ENCODE peak calls at places on chromosome 16, in four cellular contexts. L is GM12878, T is K562, I is GM12891. O is an unnamed sample.

GRCh38 chr16:49527621-49528020 is 154.0 kb downstream of the C16orf78 start:
- DNase-seq in L (no peak), I (no peak), T (no peak), O (no peak)

GRCh38 chr16:28936784-28937155 is 5.0 kb downstream of the CD19 start:
- DNase-seq in L (no peak), T (no peak), I (no peak), O (no peak)

GRCh38 chr16:106623-107324 is 28.7 kb downstream of the MPG start:
- DNase-seq in T (peak), L (no peak), I (no peak), O (peak)

GRCh38 chr16:8795096-8795495 is 2.3 kb downstream of the TMEM186 start:
- DNase-seq in L (no peak), I (no peak), T (no peak), O (peak)

GRCh38 chr16:53495325-53495724 is 7.7 kb downstream of the AKTIP start:
- DNase-seq in I (no peak), T (no peak), L (no peak), O (no peak)

GRCh38 chr16:89696598-89697128 is 4.8 kb downstream of the SPATA2L start:
- DNase-seq in T (no peak), I (no peak), L (no peak), O (no peak)

GRCh38 chr16:58012481-58012880 is 11.3 kb downstream of the USB1 start:
- DNase-seq in T (no peak), I (no peak), L (no peak), O (no peak)

GRCh38 chr16:70151391-70151790 is 22.2 kb upstream of the CLEC18C start:
- DNase-seq in L (no peak), T (peak), I (no peak), O (no peak)

GRCh38 chr16:30628628-30629342 is 18.6 kb upstream of the ZNF689 start:
- DNase-seq in L (no peak), I (peak), T (peak), O (peak)

GRCh38 chr16:58515871-58516767 is 802 bp downstream of the SETD6 start:
- DNase-seq in I (peak), T (peak), L (no peak), O (peak)

GRCh38 chr16:761580-761979 is 1.0 kb downstream of the MSLN start:
- DNase-seq in I (no peak), L (no peak), T (no peak), O (no peak)

GRCh38 chr16:30715777-30716445 is 16.9 kb downstream of the SRCAP start:
- DNase-seq in I (no peak), T (no peak), L (no peak), O (peak)

GRCh38 chr16:72221216-72221995 is 49.5 kb upstream of the PMFBP1 start:
- DNase-seq in L (no peak), T (no peak), I (no peak), O (no peak)

GRCh38 chr16:57873218-57873617 is 70.9 kb upstream of the KIFC3 start:
- DNase-seq in I (no peak), L (no peak), T (no peak), O (no peak)

GRCh38 chr16:19375561-19376158 is 42.0 kb upstream of the TMC5 start:
- DNase-seq in L (peak), T (peak), I (peak), O (no peak)

GRCh38 chr16:56234737-56235136 is 43.4 kb downstream of the GNAO1 start:
- DNase-seq in T (no peak), I (no peak), L (no peak), O (no peak)

GRCh38 chr16:75695708-75696107 is 5.6 kb downstream of the DUXB start:
- DNase-seq in T (peak), I (no peak), L (no peak), O (no peak)

GRCh38 chr16:83732536-83732935 is 75.2 kb upstream of the HSBP1 start:
- DNase-seq in L (no peak), T (no peak), I (no peak), O (no peak)

GRCh38 chr16:89893642-89894548 is 20.5 kb downstream of the TCF25 start:
- DNase-seq in T (no peak), I (no peak), L (no peak), O (no peak)

GRCh38 chr16:30669026-30670000 is 11.1 kb downstream of the FBRS start:
- DNase-seq in L (no peak), I (no peak), T (no peak), O (no peak)

GRCh38 chr16:17377360-17378324 is 93.1 kb downstream of the XYLT1 start:
- DNase-seq in T (no peak), I (peak), L (peak), O (peak)

GRCh38 chr16:3054965-3055733 is 8.8 kb downstream of the MMP25 start:
- DNase-seq in I (no peak), L (no peak), T (no peak), O (peak)

GRCh38 chr16:8555400-8555799 is 34.9 kb downstream of the TMEM114 start:
- DNase-seq in T (no peak), L (no peak), I (no peak), O (no peak)

GRCh38 chr16:19524866-19525723 is 1.4 kb downstream of the CCP110 start:
- DNase-seq in L (peak), I (no peak), T (no peak), O (peak)

GRCh38 chr16:75256871-75257343 is 5.5 kb upstream of the BCAR1 start:
- DNase-seq in I (no peak), L (no peak), T (peak), O (no peak)

GRCh38 chr16:25585526-25585925 is 106.2 kb upstream of the HS3ST4 start:
- DNase-seq in L (no peak), T (no peak), I (no peak), O (no peak)

GRCh38 chr16:84062734-84063640 is 20.4 kb upstream of the SLC38A8 start:
- DNase-seq in L (no peak), I (peak), T (peak), O (peak)

GRCh38 chr16:74738134-74738541 is 36.5 kb downstream of the FA2H start:
- DNase-seq in I (no peak), T (peak), L (no peak), O (no peak)

GRCh38 chr16:53041196-53041977 is 11.3 kb downstream of the CHD9NB start:
- DNase-seq in T (no peak), L (no peak), I (no peak), O (no peak)

GRCh38 chr16:28304214-28304613 is 11.9 kb downstream of the SBK1 start:
- DNase-seq in L (no peak), I (no peak), T (peak), O (no peak)

GRCh38 chr16:75000481-75001081 is 1.8 kb downstream of the ZNRF1 start:
- DNase-seq in T (no peak), I (no peak), L (no peak), O (no peak)

GRCh38 chr16:63361032-63361624 is 1324.9 kb upstream of the CDH8 start:
- DNase-seq in L (no peak), I (no peak), T (peak), O (peak)

GRCh38 chr16:65745201-65745600 is 621.3 kb upstream of the CDH5 start:
- DNase-seq in L (no peak), I (no peak), T (no peak), O (no peak)
- TF ChIP-seq SPI1 in L (no peak), I (no peak), T (no peak), O (no peak)

GRCh38 chr16:23408242-23409201 is 44.5 kb downstream of the COG7 start:
- DNase-seq in T (no peak), I (no peak), L (no peak), O (no peak)
- TF ChIP-seq SPI1 in T (no peak), I (no peak), L (no peak), O (no peak)

DNA sequence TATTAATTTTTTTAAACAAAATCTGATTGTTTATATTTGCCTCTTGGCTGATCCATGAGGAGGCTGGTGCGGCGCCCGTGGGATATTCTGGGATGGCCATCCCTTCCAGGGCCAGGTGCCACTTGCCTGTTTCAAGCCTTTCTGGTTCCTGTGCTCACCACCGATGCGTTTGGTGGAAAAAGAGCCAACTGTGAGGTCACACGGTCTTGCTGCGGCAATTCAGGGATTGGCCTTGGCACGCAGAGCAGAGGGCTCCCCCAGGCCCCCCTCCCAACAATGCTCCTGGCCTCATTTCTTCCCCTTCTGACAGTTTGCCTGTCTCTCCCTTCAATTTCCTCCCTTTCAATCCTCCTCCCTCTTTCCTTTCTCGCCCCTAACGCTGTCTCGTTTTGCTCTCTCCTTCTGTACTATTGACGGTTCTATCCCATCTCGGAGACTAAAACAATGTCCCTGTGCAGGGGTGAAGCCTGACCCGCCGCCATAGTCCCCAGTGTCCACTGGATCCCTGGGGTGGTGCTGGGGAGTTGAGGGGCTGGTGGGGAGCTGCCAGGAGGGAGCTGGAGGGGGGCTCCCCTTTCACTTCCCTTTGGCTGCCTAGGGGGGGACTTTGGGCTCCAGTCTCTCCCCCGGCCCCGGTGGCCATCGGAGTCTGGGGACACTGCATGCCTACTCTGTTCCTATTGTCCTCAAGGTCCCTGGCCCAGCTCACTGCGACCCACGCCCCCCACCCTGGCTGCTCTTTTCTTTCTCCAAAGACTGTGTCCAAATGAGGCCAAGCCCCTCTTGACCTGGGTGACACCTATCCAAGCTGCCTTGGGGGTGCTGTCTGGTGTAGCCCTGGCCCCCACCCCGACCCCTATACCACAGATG is 13.1 kb downstream of the UBALD1 start:
- DNase-seq in L (no peak), T (no peak), I (no peak), O (no peak)
- TF ChIP-seq SPI1 in L (no peak), T (no peak), I (no peak), O (no peak)

GRCh38 chr16:11144122-11144521 is 111.9 kb downstream of the SOCS1 start:
- DNase-seq in I (no peak), L (no peak), T (no peak), O (no peak)

GRCh38 chr16:11145821-11146211 is 110.2 kb downstream of the SOCS1 start:
- DNase-seq in T (no peak), I (no peak), L (no peak), O (no peak)

GRCh38 chr16:11147033-11147848 is 108.8 kb downstream of the SOCS1 start:
- DNase-seq in T (no peak), I (no peak), L (no peak), O (no peak)

GRCh38 chr16:11143741-11144035 is 112.3 kb downstream of the SOCS1 start:
- DNase-seq in L (no peak), I (no peak), T (no peak), O (no peak)

GRCh38 chr16:11145173-11145820 is 110.7 kb downstream of the SOCS1 start:
- DNase-seq in T (no peak), L (no peak), I (no peak), O (no peak)
- TF ChIP-seq SPI1 in T (no peak), L (no peak), I (no peak), O (no peak)

DNA sequence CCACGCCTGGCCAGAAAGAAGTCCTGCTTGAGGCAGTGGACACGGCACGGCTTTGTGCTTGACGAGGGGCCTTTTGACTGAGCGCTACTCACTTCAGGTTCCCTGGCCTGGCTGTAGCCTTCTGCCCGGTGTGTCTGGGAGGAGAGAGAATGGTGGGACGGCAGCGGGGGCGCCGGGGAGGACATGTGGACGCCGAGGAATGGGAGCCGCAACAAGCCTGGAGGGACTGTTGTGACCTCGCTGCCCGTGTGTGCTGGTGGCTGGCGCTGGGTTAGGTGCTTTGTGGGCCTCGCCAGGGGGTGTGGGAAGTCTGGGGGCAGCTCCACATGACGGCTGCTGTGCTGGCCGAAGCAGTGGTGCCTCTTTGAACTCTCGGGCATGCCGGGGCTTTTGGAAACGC is 33.6 kb downstream of the BANP start:
- DNase-seq in I (no peak), T (no peak), L (no peak), O (no peak)
- TF ChIP-seq SPI1 in I (no peak), T (no peak), L (no peak), O (no peak)

DNA sequence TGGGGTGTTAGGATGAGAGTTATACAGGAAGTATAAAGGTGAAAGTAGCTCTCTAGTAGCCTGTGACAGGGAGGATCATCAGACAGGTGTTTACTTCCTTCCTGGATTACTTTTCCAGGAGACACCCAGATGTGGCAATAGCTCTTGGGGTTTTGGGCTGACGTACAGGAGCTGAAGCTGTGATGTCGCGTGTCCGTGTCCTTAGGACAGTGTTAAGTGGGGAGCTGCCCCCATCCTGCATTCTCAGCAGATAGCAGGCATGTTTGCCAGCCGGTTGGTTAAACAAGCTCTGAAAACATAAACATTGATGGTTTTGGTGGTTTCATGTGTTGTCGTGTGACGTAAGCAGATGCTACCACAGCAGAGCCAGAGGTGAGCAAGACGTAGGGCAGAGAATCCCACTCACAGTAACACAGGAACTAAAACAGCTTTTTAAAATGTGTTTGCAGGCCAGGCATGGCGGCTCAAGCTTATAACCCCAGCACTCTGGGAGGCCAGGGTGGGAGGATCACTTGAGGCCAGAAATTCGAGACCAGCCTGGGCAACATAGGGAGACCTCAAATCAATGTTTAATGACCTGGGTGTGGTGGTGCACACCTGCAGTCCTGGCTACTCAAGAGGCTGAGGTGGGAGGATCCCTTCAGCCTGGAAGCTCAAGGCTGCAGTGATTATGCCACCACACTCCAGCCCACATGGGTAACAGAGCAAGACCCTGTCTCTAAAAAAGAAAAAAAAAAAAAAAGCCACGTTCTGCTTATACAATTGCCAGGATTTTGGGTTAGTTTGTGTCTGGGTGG is 18.3 kb upstream of the IL17C start:
- DNase-seq in I (no peak), T (no peak), L (no peak), O (no peak)
- TF ChIP-seq SPI1 in I (no peak), T (no peak), L (no peak), O (no peak)

DNA sequence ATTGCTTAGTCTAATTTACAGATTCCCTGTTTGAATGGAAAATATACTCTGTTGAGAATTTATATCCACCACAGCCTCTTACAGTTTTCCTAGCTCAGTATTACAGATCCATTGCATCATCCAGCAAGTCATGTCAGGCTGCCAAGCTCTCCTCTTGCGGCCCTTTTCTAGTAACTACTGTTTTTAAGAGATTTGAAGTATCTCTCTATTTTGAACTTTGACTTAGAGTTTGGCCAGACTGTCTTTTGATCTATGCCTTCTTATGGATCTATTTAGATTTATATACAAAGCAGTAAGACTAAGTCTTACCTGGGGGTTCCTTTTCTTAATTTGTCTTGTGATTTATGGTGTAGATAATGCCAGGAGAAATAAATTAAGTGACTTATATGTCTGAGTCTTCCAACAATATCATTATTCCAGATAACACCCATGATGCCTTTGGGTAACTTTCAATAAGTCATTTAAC is 53.1 kb upstream of the ABCC11 start:
- DNase-seq in L (no peak), T (no peak), I (no peak), O (no peak)
- TF ChIP-seq SPI1 in L (no peak), T (no peak), I (no peak), O (no peak)

GRCh38 chr16:11404608-11405007 is 59.3 kb downstream of the RMI2 start:
- DNase-seq in I (no peak), L (no peak), T (no peak), O (no peak)
- TF ChIP-seq SPI1 in I (no peak), L (no peak), T (no peak), O (no peak)

GRCh38 chr16:47196457-47196856 is 52.7 kb upstream of the NETO2 start:
- DNase-seq in L (no peak), T (no peak), I (no peak), O (no peak)
- TF ChIP-seq SPI1 in L (no peak), T (no peak), I (no peak), O (no peak)

DNA sequence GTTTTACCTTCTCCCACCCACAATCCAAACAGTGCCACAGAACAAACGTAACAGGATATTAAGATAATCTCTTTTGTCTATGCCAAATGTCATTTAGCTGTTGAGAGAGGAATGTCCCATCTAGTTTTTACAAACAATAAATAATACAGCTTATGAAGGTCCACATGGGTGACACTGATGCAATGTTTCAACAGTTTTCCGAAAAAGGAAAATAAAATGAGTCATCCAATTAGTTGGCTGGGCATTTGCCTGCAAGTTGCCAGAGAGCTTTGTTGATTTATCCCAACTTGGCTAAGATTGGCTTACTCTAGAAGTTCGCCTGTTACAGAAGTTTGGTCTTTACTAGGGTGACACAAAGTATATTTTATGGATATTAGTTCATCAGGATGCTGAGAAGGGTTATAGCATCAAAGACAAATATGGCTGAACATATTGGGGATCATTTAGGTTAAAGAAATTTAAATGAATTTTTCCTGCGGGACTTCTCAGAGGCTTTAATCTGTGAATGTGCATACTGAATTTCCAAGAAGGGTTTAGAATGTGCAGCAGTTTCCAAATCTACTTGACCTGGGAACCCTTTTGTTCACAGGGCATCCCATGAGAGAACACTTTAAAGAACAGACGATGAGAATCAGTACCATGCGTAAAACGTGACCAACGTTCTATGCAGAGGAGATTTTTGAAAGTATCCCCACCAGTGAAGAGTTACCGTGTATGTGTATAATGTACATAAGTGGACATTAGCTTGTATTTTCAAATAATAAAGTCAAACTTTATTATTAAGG is 73.1 kb downstream of the CDH13 start:
- DNase-seq in T (no peak), I (no peak), L (no peak), O (no peak)
- TF ChIP-seq SPI1 in T (no peak), I (no peak), L (no peak), O (no peak)